ENCODE peak calls at places on chromosomes 6 and 20, in five cellular contexts. Z, S, E, Q and R are unnamed samples.

GRCh38 chr6:169034523-169035167 is 219.0 kb downstream of the THBS2 start:
- DNase-seq in Z (no peak), S (no peak), E (no peak), Q (peak; percentile 27), R (no peak)

GRCh38 chr6:18171861-18172260 is 16.6 kb downstream of the KDM1B start:
- DNase-seq in Z (no peak), S (no peak), E (no peak), Q (no peak), R (no peak)

GRCh38 chr20:10673831-10674683 is at the start of gene JAG1:
- DNase-seq in Z (peak; percentile 99), S (peak; percentile 99), E (peak; percentile 94), Q (peak; percentile 96), R (peak; percentile 99)

GRCh38 chr20:63974402-63975200 is 4.8 kb downstream of the SAMD10 start:
- DNase-seq in Z (peak; percentile 11), S (no peak), E (peak; percentile 23), Q (peak; percentile 62), R (peak; percentile 32)

GRCh38 chr20:32152421-32153155 is 43.1 kb downstream of the TM9SF4 start:
- DNase-seq in Z (peak; percentile 60), S (no peak), E (no peak), Q (no peak), R (no peak)

GRCh38 chr20:50572922-50573777 is 63.0 kb downstream of the PTPN1 start:
- DNase-seq in Z (no peak), S (no peak), E (no peak), Q (peak; percentile 98), R (no peak)

GRCh38 chr6:104597541-104598050 is 262.1 kb downstream of the HACE1 start:
- DNase-seq in Z (no peak), S (no peak), E (no peak), Q (no peak), R (peak; percentile 69)

GRCh38 chr6:5287205-5287965 is 26.1 kb downstream of the FARS2 start:
- DNase-seq in Z (no peak), S (no peak), E (no peak), Q (peak; percentile 69), R (peak; percentile 61)

GRCh38 chr6:169370666-169371343 is 117.2 kb upstream of the THBS2 start:
- DNase-seq in Z (no peak), S (no peak), E (no peak), Q (no peak), R (no peak)

GRCh38 chr6:134722429-134722828 is 227.5 kb downstream of the ALDH8A1 start:
- DNase-seq in Z (no peak), S (no peak), E (no peak), Q (no peak), R (no peak)

GRCh38 chr20:63702751-63703470 is 4.9 kb downstream of the ARFRP1 start:
- DNase-seq in Z (no peak), S (no peak), E (no peak), Q (no peak), R (no peak)

GRCh38 chr6:154909821-154910220 is 85.3 kb upstream of the TIAM2 start:
- DNase-seq in Z (no peak), S (no peak), E (no peak), Q (peak; percentile 27), R (no peak)

GRCh38 chr20:5844063-5844681 is 94.0 kb downstream of the SHLD1 start:
- DNase-seq in Z (no peak), S (peak; percentile 96), E (no peak), Q (peak; percentile 33), R (peak; percentile 76)

GRCh38 chr6:102215425-102215824 is 821.9 kb downstream of the GRIK2 start:
- DNase-seq in Z (no peak), S (no peak), E (no peak), Q (no peak), R (no peak)

GRCh38 chr6:168097621-168098430 is 18.8 kb upstream of the FRMD1 start:
- DNase-seq in Z (no peak), S (no peak), E (no peak), Q (no peak), R (no peak)

GRCh38 chr6:56693988-56694387 is 51.3 kb upstream of the DST start:
- DNase-seq in Z (no peak), S (no peak), E (no peak), Q (no peak), R (peak; percentile 54)

GRCh38 chr6:26122402-26122792 is 35.2 kb downstream of the HFE start:
- DNase-seq in Z (peak; percentile 43), S (no peak), E (peak; percentile 51), Q (no peak), R (peak; percentile 41)

GRCh38 chr6:116328528-116328903 is 42.2 kb upstream of the DSE start:
- DNase-seq in Z (no peak), S (no peak), E (no peak), Q (no peak), R (no peak)

GRCh38 chr6:101614774-101615173 is 221.3 kb downstream of the GRIK2 start:
- DNase-seq in Z (no peak), S (no peak), E (no peak), Q (peak; percentile 15), R (peak; percentile 46)

GRCh38 chr6:7073082-7073783 is 34.5 kb upstream of the RREB1 start:
- DNase-seq in Z (no peak), S (no peak), E (no peak), Q (no peak), R (no peak)

GRCh38 chr20:1524004-1524403 is 32.8 kb upstream of the SIRPB2 start:
- DNase-seq in Z (no peak), S (no peak), E (no peak), Q (no peak), R (peak; percentile 43)

GRCh38 chr20:49993301-49993751 is 10.5 kb downstream of the SNAI1 start:
- DNase-seq in Z (no peak), S (no peak), E (no peak), Q (peak; percentile 45), R (no peak)

GRCh38 chr20:6636209-6637159 is 131.0 kb upstream of the BMP2 start:
- DNase-seq in Z (peak; percentile 81), S (peak; percentile 23), E (no peak), Q (peak; percentile 87), R (peak; percentile 82)

GRCh38 chr20:25292176-25292891 is 44.4 kb downstream of the PYGB start:
- DNase-seq in Z (no peak), S (no peak), E (no peak), Q (no peak), R (no peak)

GRCh38 chr20:25289886-25290597 is 42.2 kb downstream of the PYGB start:
- DNase-seq in Z (no peak), S (no peak), E (no peak), Q (no peak), R (no peak)

GRCh38 chr20:25290646-25291431 is 43.0 kb downstream of the PYGB start:
- DNase-seq in Z (no peak), S (no peak), E (no peak), Q (no peak), R (no peak)

GRCh38 chr20:25293507-25293906 is 45.6 kb downstream of the PYGB start:
- DNase-seq in Z (no peak), S (no peak), E (no peak), Q (no peak), R (no peak)

DNA sequence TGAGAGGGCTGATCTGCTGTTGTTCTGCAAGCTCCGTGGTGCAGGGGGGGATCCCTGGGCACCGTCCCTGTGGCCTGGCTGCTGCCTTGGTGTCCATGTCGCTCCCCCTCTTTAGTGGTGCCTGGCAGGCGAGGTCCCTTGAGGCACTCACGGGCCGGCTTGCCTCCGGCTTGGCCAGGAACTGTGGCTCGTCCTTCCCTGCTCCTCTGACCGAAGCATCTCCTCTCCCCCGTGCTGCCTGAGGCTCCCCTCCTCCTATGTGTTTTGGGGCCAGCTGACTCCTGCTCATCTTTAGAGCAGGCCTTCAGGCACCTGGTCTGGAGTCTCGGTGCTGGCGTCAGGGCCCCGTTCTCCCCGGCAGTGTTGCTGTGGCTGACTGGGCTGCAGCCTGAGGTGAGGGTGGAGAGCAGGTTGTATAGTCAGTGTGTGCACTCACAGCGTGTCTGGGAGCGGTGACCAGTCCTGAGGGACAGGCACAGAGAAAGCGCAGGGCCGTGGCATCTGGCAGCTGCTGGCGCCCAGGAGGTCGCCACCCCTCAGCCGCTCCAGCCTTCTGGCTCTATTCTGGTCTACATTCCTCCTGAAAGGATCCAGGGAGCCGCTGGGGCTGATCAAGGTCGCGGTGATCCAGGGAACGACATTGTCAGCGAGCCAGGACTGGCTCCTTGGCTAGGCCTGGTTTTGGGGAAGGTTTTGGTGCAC is 43.7 kb downstream of the PYGB start:
- DNase-seq in Z (no peak), S (no peak), E (no peak), Q (no peak), R (no peak)
- H3K4me2 ChIP-seq in Z (no peak overlapping the region), S (no peak overlapping the region), E (no peak overlapping the region), Q (no peak overlapping the region), R (no peak overlapping the region)

DNA sequence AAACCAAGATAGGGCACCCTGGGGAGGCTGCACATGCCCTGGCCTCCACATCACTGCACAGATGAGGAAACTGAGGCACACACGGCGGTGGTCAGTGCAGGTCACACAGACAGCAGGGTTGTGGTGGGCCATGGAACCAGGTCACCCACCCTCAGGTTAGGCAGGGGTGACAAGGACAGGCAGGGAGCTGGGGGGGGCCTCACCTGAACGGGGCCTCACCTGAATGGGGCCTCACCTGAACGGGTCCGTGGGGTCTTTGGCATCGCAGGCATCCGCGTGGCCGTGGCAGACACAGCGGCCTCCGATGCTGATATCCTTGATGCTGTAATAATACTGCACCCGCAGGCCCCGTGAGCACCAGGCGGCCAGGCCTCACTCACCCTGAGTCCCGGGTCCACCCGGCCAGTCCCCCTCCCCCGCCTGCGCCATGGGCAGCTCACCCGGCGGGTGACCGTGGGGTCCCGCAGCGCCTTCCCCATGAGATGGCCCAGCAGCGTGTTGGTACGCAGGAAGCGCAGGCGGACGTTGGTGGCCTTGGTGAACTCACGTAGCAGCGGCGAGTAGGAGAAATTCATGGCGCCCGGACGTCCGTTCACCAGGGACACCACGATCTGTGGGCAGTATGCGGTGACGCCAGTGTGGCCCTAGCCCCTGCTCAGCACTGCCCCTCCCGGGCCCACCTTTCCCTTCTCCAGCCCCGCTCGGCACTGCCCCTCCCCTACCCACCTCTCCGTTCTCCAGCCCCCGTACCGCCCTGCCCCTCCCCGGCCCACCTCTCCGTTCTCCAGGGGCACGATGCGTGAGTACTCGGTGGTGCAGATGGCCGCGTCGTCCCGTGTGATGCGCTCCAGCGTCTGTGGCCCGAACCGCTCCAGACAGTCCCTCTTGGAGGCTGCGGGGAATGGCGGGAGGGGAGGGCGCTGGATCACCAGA is 15.4 kb downstream of the LAMA5 start:
- DNase-seq in Z (no peak), S (no peak), E (no peak), Q (no peak), R (no peak)
- H3K4me1 ChIP-seq in Z (peaks cover 47% of the 10 kb centered on the region), S (peaks cover 71% of the 10 kb centered on the region), E (no peaks in the 10 kb centered on the region), Q (peaks cover 16% of the 10 kb centered on the region), R (peaks cover 61% of the 10 kb centered on the region)

DNA sequence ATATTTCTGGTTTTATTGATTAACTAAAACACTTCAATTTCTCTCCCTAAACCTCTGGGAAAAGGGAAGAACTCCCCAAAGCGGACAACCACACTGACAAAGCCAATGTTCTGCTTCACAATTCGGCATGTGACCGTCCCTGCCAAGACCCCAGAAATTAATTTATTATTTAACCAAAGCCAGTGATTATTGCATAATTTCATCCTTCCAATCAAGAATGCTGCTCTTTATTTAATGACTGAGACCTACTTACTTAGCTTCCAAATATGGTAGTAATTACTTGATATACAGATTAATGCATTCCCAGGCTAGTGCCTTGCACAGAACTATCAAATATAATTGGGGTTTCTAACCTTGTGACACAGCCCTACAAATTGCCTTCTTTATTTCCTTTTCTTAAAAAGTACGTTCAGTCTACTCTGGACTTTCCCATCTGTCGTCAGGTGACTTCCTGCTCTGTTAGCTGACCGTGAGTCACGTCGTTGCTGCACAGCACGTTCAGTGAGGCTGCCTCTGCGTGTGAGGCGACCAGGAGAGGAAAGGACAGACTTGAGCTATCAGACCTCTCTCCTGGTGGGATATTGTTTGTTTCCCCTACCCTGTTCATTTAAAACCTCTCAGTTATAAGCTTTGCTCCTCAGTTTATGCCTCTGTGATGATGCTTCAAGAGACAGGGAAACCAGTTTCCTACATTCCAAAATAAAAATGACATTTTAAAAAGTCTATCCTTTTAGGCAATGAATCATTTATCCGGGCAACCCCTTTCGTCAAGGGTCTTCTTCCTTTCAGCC is 55.7 kb upstream of the TNFAIP3 start:
- DNase-seq in Z (peak; percentile 89), S (peak; percentile 76), E (no peak), Q (peak; percentile 77), R (peak; percentile 80)
- H3K4me2 ChIP-seq in Z (peak overlapping the region; percentile 39), S (peak overlapping the region; percentile 78), E (no peak overlapping the region), Q (no peak overlapping the region), R (peak overlapping the region; percentile 51)

GRCh38 chr6:106750146-106750900 is 120.9 kb downstream of the QRSL1 start:
- DNase-seq in Z (no peak), S (no peak), E (no peak), Q (no peak), R (no peak)
- H3K4me1 ChIP-seq in Z (peaks cover 23% of the 10 kb centered on the region), S (peaks cover 75% of the 10 kb centered on the region), E (peaks cover 12% of the 10 kb centered on the region), Q (no peaks in the 10 kb centered on the region), R (peaks cover 60% of the 10 kb centered on the region)